ENCODE peak calls at places on chromosomes 3 and 15, in four cellular contexts. F is endothelial cell, M is adipocyte, U is MG63. H is an unnamed sample.

GRCh38 chr15:94893091-94893490 is 661.7 kb downstream of the MCTP2 start:
- DNase-seq in F (no peak), U (no peak), M (no peak), H (no peak)

GRCh38 chr15:59424626-59425025 is 13.4 kb upstream of the FAM81A start:
- DNase-seq in M (no peak), F (no peak), U (no peak), H (no peak)

GRCh38 chr3:86958534-86958933 is 32.4 kb downstream of the VGLL3 start:
- DNase-seq in F (no peak), M (peak), U (peak), H (no peak)

GRCh38 chr15:31177936-31178335 is 76.4 kb upstream of the TRPM1 start:
- DNase-seq in U (no peak), M (no peak), F (peak), H (no peak)

GRCh38 chr3:30644615-30645014 is 38.2 kb downstream of the TGFBR2 start:
- DNase-seq in U (peak), M (peak), F (no peak), H (no peak)

GRCh38 chr3:152322756-152323155 is 54.0 kb downstream of the MBNL1 start:
- DNase-seq in M (no peak), F (no peak), U (no peak), H (no peak)

GRCh38 chr3:80526153-80526552 is 758.4 kb upstream of the ROBO1 start:
- DNase-seq in U (no peak), M (no peak), F (no peak), H (no peak)

GRCh38 chr15:68503791-68504720 is 72.1 kb upstream of the ITGA11 start:
- DNase-seq in M (peak), F (no peak), U (peak), H (no peak)

GRCh38 chr15:84934942-84935729 is 46.5 kb upstream of the PDE8A start:
- DNase-seq in M (no peak), U (no peak), F (no peak), H (peak)

GRCh38 chr15:90954712-90955671 is at the start of gene RCCD1:
- DNase-seq in M (peak), U (peak), F (peak), H (no peak)

GRCh38 chr15:91100561-91101355 is 701 bp downstream of the SV2B start:
- DNase-seq in M (peak), F (no peak), U (no peak), H (no peak)

GRCh38 chr3:147256739-147257138 is 149.6 kb downstream of the ZIC4 start:
- DNase-seq in U (no peak), M (no peak), F (no peak), H (no peak)

GRCh38 chr3:124492824-124493223 is 237.4 kb upstream of the UMPS start:
- DNase-seq in U (peak), F (peak), M (peak), H (no peak)

GRCh38 chr3:188362405-188362831 is 208.5 kb downstream of the LPP start:
- DNase-seq in F (no peak), M (no peak), U (peak), H (no peak)

GRCh38 chr3:48634661-48635221 is 520 bp downstream of the SLC26A6 start:
- DNase-seq in M (peak), F (peak), U (peak), H (no peak)

GRCh38 chr3:39349080-39349479 is 19.6 kb downstream of the CCR8 start:
- DNase-seq in U (no peak), M (no peak), F (no peak), H (no peak)

GRCh38 chr15:95843241-95843851 is 487.2 kb upstream of the NR2F2 start:
- DNase-seq in M (peak), F (no peak), U (no peak), H (no peak)

GRCh38 chr3:156657440-156657839 is 16.9 kb upstream of the TIPARP start:
- DNase-seq in U (no peak), F (no peak), M (no peak), H (no peak)

GRCh38 chr15:58434334-58434888 is 2.6 kb downstream of the LIPC start:
- DNase-seq in U (no peak), M (no peak), F (no peak), H (no peak)

GRCh38 chr3:49906004-49906860 is 2.6 kb upstream of the MST1R start:
- DNase-seq in M (peak), F (peak), U (peak), H (no peak)

GRCh38 chr3:147864754-147865354 is 455.7 kb downstream of the ZIC1 start:
- DNase-seq in M (no peak), U (no peak), F (no peak), H (peak)

GRCh38 chr15:81235781-81236507 is 39.3 kb downstream of the IL16 start:
- DNase-seq in M (peak), U (peak), F (no peak), H (no peak)

GRCh38 chr15:69219690-69220089 is 59.3 kb downstream of the GLCE start:
- DNase-seq in M (no peak), F (no peak), U (no peak), H (no peak)

GRCh38 chr15:63052961-63053698 is 10.6 kb downstream of the TPM1 start:
- DNase-seq in M (peak), F (no peak), U (peak), H (no peak)

GRCh38 chr3:23685484-23686258 is 120.1 kb upstream of the UBE2E1 start:
- DNase-seq in F (no peak), U (peak), M (peak), H (no peak)

GRCh38 chr3:43817825-43818224 is 127.1 kb downstream of the ABHD5 start:
- DNase-seq in F (no peak), M (no peak), U (no peak), H (no peak)

GRCh38 chr3:129857899-129858298 is 35.6 kb downstream of the TMCC1 start:
- DNase-seq in U (no peak), M (no peak), F (no peak), H (no peak)

GRCh38 chr3:22523925-22524324 is 679.2 kb upstream of the UBE2E2 start:
- DNase-seq in F (no peak), U (no peak), M (no peak), H (no peak)

GRCh38 chr3:53085476-53085875 is 39.6 kb upstream of the SFMBT1 start:
- DNase-seq in M (no peak), F (no peak), U (no peak), H (no peak)

GRCh38 chr3:58666683-58667082 is at the start of gene FAM3D:
- DNase-seq in U (peak), M (no peak), F (no peak), H (no peak)

GRCh38 chr3:64975138-64975537 is 287.3 kb upstream of the ADAMTS9 start:
- DNase-seq in F (no peak), M (no peak), U (peak), H (no peak)

GRCh38 chr3:144294659-144295538 is 323.3 kb downstream of the DIPK2A start:
- DNase-seq in U (no peak), M (peak), F (no peak), H (no peak)

GRCh38 chr15:63178034-63178433 is 11.4 kb upstream of the RAB8B start:
- DNase-seq in M (no peak), U (no peak), F (no peak), H (no peak)

GRCh38 chr15:68228143-68228970 is 1.2 kb downstream of the CLN6 start:
- DNase-seq in F (no peak), U (peak), M (peak), H (no peak)

GRCh38 chr15:82178061-82178460 is 84.5 kb downstream of the EFL1 start:
- DNase-seq in M (peak), F (no peak), U (peak), H (no peak)

GRCh38 chr3:172709776-172710708 is 825 bp downstream of the NCEH1 start:
- DNase-seq in M (peak), U (peak), F (peak), H (no peak)

GRCh38 chr3:71868891-71869290 is 83.9 kb upstream of the PROK2 start:
- DNase-seq in U (no peak), M (no peak), F (no peak), H (no peak)

H was measured in iPS DF 6.9.